ENCODE peak calls at places on chromosome 20, in nine cellular contexts. Y is stimulated activated CD8-positive, alpha-beta memory T cell treated with anti-CD3 and anti-CD28 coated beads, Interleukin-2, amount 100 ng/mL, for 1 hour; K is suprapubic skin; G is NCI-H1417; U is kidney tubule cell; T is activated CD4-positive, alpha-beta T cell treated with anti-CD3 and anti-CD28 coated beads, Interleukin-2, amount 50 U/mL, for 1 hour; L is stimulated activated CD4-positive, alpha-beta T cell treated with anti-CD3 and anti-CD28 coated beads, Interleukin-15, amount 100 ng/mL, for 48 hours; B is endothelial cell; H is upper lobe of right lung. Z is an unnamed sample.
A peak's percentile ranks its signal among the peaks of the same experiment; 100 is the strongest.

GRCh38 chr20:12130781-12131180 is 213.1 kb downstream of the BTBD3 start:
- DNase-seq in Y (no peak), K (no peak), G (no peak), U (no peak), T (no peak), L (no peak), B (no peak), H (no peak), Z (no peak)

GRCh38 chr20:7330850-7331249 is 563.4 kb downstream of the BMP2 start:
- DNase-seq in Y (no peak), K (no peak), G (no peak), U (no peak), T (no peak), L (no peak), B (no peak), H (no peak), Z (no peak)

GRCh38 chr20:22495172-22495571 is 89.2 kb downstream of the FOXA2 start:
- DNase-seq in Y (no peak), K (no peak), G (peak; percentile 29), U (no peak), T (no peak), L (no peak), B (no peak), H (no peak), Z (no peak)

GRCh38 chr20:21804779-21805178 is 99.3 kb downstream of the PAX1 start:
- DNase-seq in Y (no peak), K (no peak), G (no peak), U (no peak), T (no peak), L (no peak), B (no peak), H (no peak), Z (no peak)

GRCh38 chr20:21134883-21135493 is 9.1 kb downstream of the KIZ start:
- DNase-seq in Y (no peak), K (no peak), G (peak; percentile 52), U (no peak), T (no peak), L (no peak), B (no peak), H (no peak), Z (no peak)

GRCh38 chr20:39630215-39630614 is 668.1 kb downstream of the DHX35 start:
- DNase-seq in Y (no peak), K (no peak), G (peak; percentile 85), U (no peak), T (no peak), L (no peak), B (no peak), H (no peak), Z (no peak)

GRCh38 chr20:25280574-25281535 is 33.0 kb downstream of the PYGB start:
- DNase-seq in Y (no peak), K (peak; percentile 58), G (no peak), U (no peak), T (no peak), L (no peak), B (no peak), H (peak; percentile 52), Z (peak; percentile 43)

GRCh38 chr20:18465536-18466200 is 1.2 kb downstream of the DZANK1 start:
- DNase-seq in Y (no peak), K (no peak), G (no peak), U (peak; percentile 83), T (no peak), L (no peak), B (no peak), H (no peak), Z (no peak)

GRCh38 chr20:62606551-62607201 is 35.6 kb upstream of the SLCO4A1 start:
- DNase-seq in Y (no peak), K (no peak), G (peak; percentile 61), U (peak; percentile 79), T (no peak), L (no peak), B (no peak), H (no peak), Z (no peak)

GRCh38 chr20:4190792-4191519 is 175.6 kb upstream of the RNF24 start:
- DNase-seq in Y (no peak), K (no peak), G (no peak), U (peak; percentile 78), T (no peak), L (no peak), B (no peak), H (peak; percentile 17), Z (no peak)